ENCODE peak calls at places on chromosomes 6 and 20, in nine cellular contexts. I is upper lobe of right lung; L is AG04450; A is CD8-positive, alpha-beta T cell; U is GM23248; C is mesendoderm; T is effector memory CD4-positive, alpha-beta T cell; N is sigmoid colon; W is transverse colon. Q is an unnamed sample.

GRCh38 chr20:63957004-63957689 is 931 bp upstream of the UCKL1 start:
- DNase-seq in I (no peak), L (no peak), A (peak), U (peak), C (peak), T (peak), N (peak), W (peak), Q (no peak)

GRCh38 chr6:3726421-3726820 is 25.1 kb downstream of the PXDC1 start:
- DNase-seq in I (no peak), L (no peak), A (no peak), U (peak), C (no peak), T (no peak), N (no peak), W (no peak), Q (no peak)

GRCh38 chr6:141421378-141421777 is 711.3 kb upstream of the GJE1 start:
- DNase-seq in I (no peak), L (peak), A (no peak), U (peak), C (peak), T (no peak), N (no peak), W (no peak), Q (peak)

GRCh38 chr6:145539831-145540230 is 195.5 kb downstream of the EPM2A start:
- DNase-seq in I (no peak), L (no peak), A (no peak), U (peak), C (no peak), T (no peak), N (no peak), W (no peak), Q (no peak)

GRCh38 chr20:2873747-2874041 is 413 bp downstream of the PTPRA start:
- DNase-seq in I (peak), L (no peak), A (peak), U (peak), C (peak), T (peak), N (no peak), W (peak), Q (no peak)

GRCh38 chr20:10271470-10272219 is 53.0 kb downstream of the SNAP25 start:
- DNase-seq in I (no peak), L (no peak), A (no peak), U (no peak), C (peak), T (no peak), N (no peak), W (no peak), Q (no peak)

GRCh38 chr6:1527098-1527497 is 82.6 kb upstream of the FOXC1 start:
- DNase-seq in I (no peak), L (peak), A (peak), U (peak), C (peak), T (peak), N (no peak), W (peak), Q (peak)

GRCh38 chr6:47631248-47632196 is 66.9 kb upstream of the ADGRF4 start:
- DNase-seq in I (no peak), L (no peak), A (no peak), U (peak), C (peak), T (no peak), N (no peak), W (no peak), Q (peak)

GRCh38 chr20:49028684-49029083 is 17.4 kb upstream of the CSE1L start:
- DNase-seq in I (no peak), L (no peak), A (no peak), U (peak), C (peak), T (no peak), N (no peak), W (no peak), Q (peak)

GRCh38 chr6:74551896-74552295 is 654.0 kb downstream of the COL12A1 start:
- DNase-seq in I (no peak), L (no peak), A (no peak), U (peak), C (no peak), T (no peak), N (no peak), W (no peak), Q (no peak)

GRCh38 chr20:23047001-23047737 is 2.3 kb downstream of the THBD start:
- DNase-seq in I (no peak), L (no peak), A (no peak), U (no peak), C (no peak), T (no peak), N (no peak), W (no peak), Q (no peak)

GRCh38 chr6:82612475-82612874 is 248.9 kb downstream of the TPBG start:
- DNase-seq in I (no peak), L (no peak), A (no peak), U (no peak), C (peak), T (no peak), N (no peak), W (no peak), Q (no peak)

GRCh38 chr20:48002517-48002970 is 217.3 kb upstream of the SULF2 start:
- DNase-seq in I (no peak), L (no peak), A (no peak), U (no peak), C (peak), T (no peak), N (no peak), W (no peak), Q (no peak)

GRCh38 chr6:170203212-170203611 is 87.7 kb downstream of the DLL1 start:
- DNase-seq in I (no peak), L (no peak), A (no peak), U (peak), C (no peak), T (no peak), N (no peak), W (no peak), Q (no peak)

GRCh38 chr6:8736046-8736877 is 300.9 kb upstream of the SLC35B3 start:
- DNase-seq in I (no peak), L (no peak), A (no peak), U (no peak), C (no peak), T (no peak), N (peak), W (no peak), Q (no peak)

GRCh38 chr20:13220857-13221297 is at the start of gene ISM1:
- DNase-seq in I (peak), L (no peak), A (peak), U (peak), C (peak), T (peak), N (no peak), W (no peak), Q (no peak)

GRCh38 chr6:53795702-53796450 is 1.1 kb downstream of the LRRC1 start:
- DNase-seq in I (peak), L (no peak), A (no peak), U (peak), C (peak), T (no peak), N (peak), W (peak), Q (no peak)

GRCh38 chr6:7153807-7154206 is 46.0 kb downstream of the RREB1 start:
- DNase-seq in I (no peak), L (no peak), A (no peak), U (no peak), C (no peak), T (no peak), N (no peak), W (no peak), Q (no peak)

GRCh38 chr6:99334526-99335127 is 14.8 kb downstream of the FAXC start:
- DNase-seq in I (no peak), L (peak), A (no peak), U (peak), C (peak), T (no peak), N (no peak), W (no peak), Q (peak)

GRCh38 chr6:100504786-100505737 is 40.3 kb upstream of the SIM1 start:
- DNase-seq in I (no peak), L (peak), A (no peak), U (peak), C (peak), T (no peak), N (no peak), W (no peak), Q (peak)

GRCh38 chr20:42714298-42715141 is 475.2 kb downstream of the PTPRT start:
- DNase-seq in I (no peak), L (no peak), A (no peak), U (no peak), C (no peak), T (no peak), N (no peak), W (no peak), Q (no peak)

GRCh38 chr6:79570129-79570801 is 33.0 kb upstream of the LCA5 start:
- DNase-seq in I (no peak), L (no peak), A (no peak), U (peak), C (peak), T (no peak), N (no peak), W (peak), Q (peak)

GRCh38 chr6:37882724-37883413 is 63.3 kb downstream of the ZFAND3 start:
- DNase-seq in I (no peak), L (peak), A (no peak), U (peak), C (no peak), T (no peak), N (no peak), W (no peak), Q (peak)

GRCh38 chr6:38391909-38392614 is 247.7 kb downstream of the BTBD9 start:
- DNase-seq in I (no peak), L (no peak), A (no peak), U (peak), C (no peak), T (no peak), N (no peak), W (no peak), Q (no peak)

GRCh38 chr6:161817881-161818280 is 544.0 kb upstream of the AGPAT4 start:
- DNase-seq in I (no peak), L (no peak), A (no peak), U (no peak), C (no peak), T (no peak), N (no peak), W (no peak), Q (no peak)

GRCh38 chr6:130203370-130203769 is 19.4 kb downstream of the SAMD3 start:
- DNase-seq in I (no peak), L (no peak), A (no peak), U (no peak), C (no peak), T (no peak), N (no peak), W (no peak), Q (no peak)

GRCh38 chr6:137874204-137875001 is 7.3 kb downstream of the TNFAIP3 start:
- DNase-seq in I (no peak), L (no peak), A (no peak), U (no peak), C (no peak), T (no peak), N (no peak), W (peak), Q (no peak)

GRCh38 chr6:34143196-34143883 is 2.5 kb downstream of the GRM4 start:
- DNase-seq in I (no peak), L (no peak), A (no peak), U (no peak), C (no peak), T (no peak), N (no peak), W (no peak), Q (no peak)

DNA sequence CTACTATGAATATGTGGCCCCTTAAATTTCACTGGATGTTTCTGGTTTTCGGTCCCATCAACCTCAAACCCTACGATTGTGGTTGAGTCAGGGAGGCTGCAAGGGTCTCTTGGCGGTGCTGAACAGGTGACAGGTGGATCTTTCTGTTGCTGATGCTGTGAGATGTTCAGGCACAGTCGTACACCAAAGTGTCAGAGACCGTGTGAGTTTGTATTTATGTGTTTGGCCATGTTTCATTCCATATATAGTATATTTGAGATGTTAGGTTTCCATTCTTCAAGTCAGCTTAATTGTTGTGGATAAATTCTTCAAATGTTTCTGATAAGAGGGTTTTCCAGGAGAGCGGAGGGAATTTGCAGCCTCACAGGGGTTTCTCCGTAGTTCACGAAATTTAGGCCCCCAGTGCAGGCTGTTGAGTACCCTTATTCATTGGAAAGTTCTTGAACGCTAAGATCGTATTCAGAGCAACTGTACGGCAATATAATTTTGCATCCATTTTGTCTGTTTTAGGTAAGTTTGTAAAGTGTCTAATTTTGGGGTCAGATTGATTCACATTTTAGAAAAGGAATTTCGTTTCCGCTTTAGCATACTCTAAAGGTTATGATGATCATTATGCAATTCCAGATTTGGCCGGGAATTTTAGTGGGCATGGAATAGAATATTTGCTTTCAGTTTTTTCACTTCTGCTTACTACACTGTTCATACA is 1.2 kb downstream of the TAB2 start:
- DNase-seq in I (no peak), L (no peak), A (peak), U (peak), C (peak), T (no peak), N (no peak), W (peak), Q (no peak)
- H3K27ac ChIP-seq in I (peak), L (peak), A (peak), U (peak), C (peak), T (peak), N (peak), W (peak), Q (peak)

GRCh38 chr6:134546962-134547645 is 229.2 kb upstream of the SGK1 start:
- DNase-seq in I (no peak), L (no peak), A (no peak), U (no peak), C (no peak), T (no peak), N (no peak), W (no peak), Q (no peak)
- H3K27ac ChIP-seq in I (no peak), L (no peak), A (no peak), U (no peak), C (no peak), T (no peak), N (no peak), W (no peak), Q (no peak)

GRCh38 chr6:41051873-41052272 is 1.1 kb upstream of the APOBEC2 start:
- DNase-seq in I (no peak), L (no peak), A (no peak), U (no peak), C (no peak), T (no peak), N (no peak), W (no peak), Q (no peak)

GRCh38 chr6:41055149-41055548 is 2.1 kb downstream of the APOBEC2 start:
- DNase-seq in I (no peak), L (no peak), A (no peak), U (no peak), C (no peak), T (no peak), N (no peak), W (no peak), Q (no peak)

GRCh38 chr6:41049548-41049947 is 3.5 kb upstream of the APOBEC2 start:
- DNase-seq in I (no peak), L (no peak), A (no peak), U (no peak), C (peak), T (no peak), N (no peak), W (no peak), Q (no peak)

GRCh38 chr6:41049955-41050354 is 3.0 kb upstream of the APOBEC2 start:
- DNase-seq in I (no peak), L (no peak), A (no peak), U (no peak), C (no peak), T (no peak), N (no peak), W (no peak), Q (no peak)

DNA sequence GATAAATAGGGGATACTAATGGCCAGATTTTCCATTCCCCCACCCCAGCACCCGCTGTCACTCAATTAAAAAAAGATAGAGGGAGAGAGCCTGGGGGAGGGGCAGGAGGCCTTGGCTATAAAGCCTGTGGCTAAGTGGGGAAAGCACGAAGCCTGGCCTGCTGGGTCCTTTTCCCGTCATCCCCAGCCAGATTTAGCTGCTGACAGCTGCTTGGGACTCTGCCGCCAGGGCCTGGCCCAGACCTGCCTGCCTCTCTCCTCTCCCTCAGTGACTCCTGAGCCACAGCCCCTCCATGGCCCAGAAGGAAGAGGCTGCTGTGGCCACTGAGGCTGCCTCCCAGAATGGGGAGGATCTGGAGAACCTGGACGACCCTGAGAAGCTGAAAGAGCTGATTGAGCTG is at the start of gene APOBEC2:
- DNase-seq in I (no peak), L (no peak), A (no peak), U (no peak), C (no peak), T (no peak), N (peak), W (no peak), Q (no peak)
- H3K27ac ChIP-seq in I (no peak), L (no peak), A (no peak), U (no peak), C (no peak), T (no peak), N (no peak), W (peak), Q (no peak)

GRCh38 chr6:119346450-119346849 is 3.1 kb downstream of the MAN1A1 start:
- DNase-seq in I (no peak), L (no peak), A (no peak), U (peak), C (no peak), T (no peak), N (no peak), W (no peak), Q (no peak)
- H3K27ac ChIP-seq in I (no peak), L (no peak), A (no peak), U (no peak), C (no peak), T (no peak), N (peak), W (peak), Q (no peak)